ENCODE peak calls at places on chromosome 11, in eight cellular contexts. One of them, this sample, is unnamed.
A peak's percentile ranks its signal among the peaks of the same experiment; 100 is the strongest.

GRCh38 chr11:57249384-57250319 is 12.6 kb upstream of the APLNR start:
- DNase-seq in AG09319: peak; percentile 23
- DNase-seq in endothelial cell: peak; percentile 81
- DNase-seq in suprapubic skin: no peak
- DNase-seq in colonic mucosa: peak; percentile 78
- DNase-seq in CD4-positive, alpha-beta T cell: no peak
- DNase-seq in fibroblast of lung: peak; percentile 72
- DNase-seq in Peyer's patch: no peak
- DNase-seq in this sample: no peak

GRCh38 chr11:129928923-129929692 is 33.7 kb upstream of the NFRKB start:
- DNase-seq in AG09319: no peak
- DNase-seq in endothelial cell: no peak
- DNase-seq in suprapubic skin: no peak
- DNase-seq in colonic mucosa: no peak
- DNase-seq in CD4-positive, alpha-beta T cell: no peak
- DNase-seq in fibroblast of lung: no peak
- DNase-seq in Peyer's patch: no peak
- DNase-seq in this sample: no peak

GRCh38 chr11:133710681-133711240 is 134.6 kb downstream of the SPATA19 start:
- DNase-seq in AG09319: no peak
- DNase-seq in endothelial cell: no peak
- DNase-seq in suprapubic skin: no peak
- DNase-seq in colonic mucosa: no peak
- DNase-seq in CD4-positive, alpha-beta T cell: no peak
- DNase-seq in fibroblast of lung: no peak
- DNase-seq in Peyer's patch: no peak
- DNase-seq in this sample: no peak

GRCh38 chr11:69094111-69094914 is 45.6 kb downstream of the TPCN2 start:
- DNase-seq in AG09319: no peak
- DNase-seq in endothelial cell: no peak
- DNase-seq in suprapubic skin: no peak
- DNase-seq in colonic mucosa: no peak
- DNase-seq in CD4-positive, alpha-beta T cell: no peak
- DNase-seq in fibroblast of lung: no peak
- DNase-seq in Peyer's patch: no peak
- DNase-seq in this sample: no peak

GRCh38 chr11:90134420-90135003 is at the start of gene NAALAD2:
- DNase-seq in AG09319: no peak
- DNase-seq in endothelial cell: peak; percentile 55
- DNase-seq in suprapubic skin: peak; percentile 57
- DNase-seq in colonic mucosa: peak; percentile 22
- DNase-seq in CD4-positive, alpha-beta T cell: no peak
- DNase-seq in fibroblast of lung: peak; percentile 67
- DNase-seq in Peyer's patch: no peak
- DNase-seq in this sample: peak; percentile 15

GRCh38 chr11:123518496-123519054 is 88.5 kb downstream of the GRAMD1B start:
- DNase-seq in AG09319: no peak
- DNase-seq in endothelial cell: no peak
- DNase-seq in suprapubic skin: no peak
- DNase-seq in colonic mucosa: no peak
- DNase-seq in CD4-positive, alpha-beta T cell: no peak
- DNase-seq in fibroblast of lung: no peak
- DNase-seq in Peyer's patch: no peak
- DNase-seq in this sample: no peak

GRCh38 chr11:19510468-19510867 is 202.2 kb upstream of the NAV2 start:
- DNase-seq in AG09319: no peak
- DNase-seq in endothelial cell: no peak
- DNase-seq in suprapubic skin: no peak
- DNase-seq in colonic mucosa: no peak
- DNase-seq in CD4-positive, alpha-beta T cell: no peak
- DNase-seq in fibroblast of lung: no peak
- DNase-seq in Peyer's patch: no peak
- DNase-seq in this sample: no peak

GRCh38 chr11:95495722-95496121 is 264.7 kb upstream of the SESN3 start:
- DNase-seq in AG09319: no peak
- DNase-seq in endothelial cell: no peak
- DNase-seq in suprapubic skin: no peak
- DNase-seq in colonic mucosa: no peak
- DNase-seq in CD4-positive, alpha-beta T cell: no peak
- DNase-seq in fibroblast of lung: no peak
- DNase-seq in Peyer's patch: no peak
- DNase-seq in this sample: no peak

GRCh38 chr11:127844843-127845242 is 742.5 kb downstream of the ETS1 start:
- DNase-seq in AG09319: no peak
- DNase-seq in endothelial cell: no peak
- DNase-seq in suprapubic skin: no peak
- DNase-seq in colonic mucosa: no peak
- DNase-seq in CD4-positive, alpha-beta T cell: no peak
- DNase-seq in fibroblast of lung: no peak
- DNase-seq in Peyer's patch: no peak
- DNase-seq in this sample: no peak

GRCh38 chr11:127843483-127844396 is 743.6 kb downstream of the ETS1 start:
- DNase-seq in AG09319: peak; percentile 24
- DNase-seq in endothelial cell: peak; percentile 83
- DNase-seq in suprapubic skin: no peak
- DNase-seq in colonic mucosa: peak; percentile 74
- DNase-seq in CD4-positive, alpha-beta T cell: peak; percentile 25
- DNase-seq in fibroblast of lung: peak; percentile 56
- DNase-seq in Peyer's patch: peak; percentile 30
- DNase-seq in this sample: peak; percentile 58
- TF ChIP-seq CTCF in AG09319: peak; percentile 66
- TF ChIP-seq CTCF in endothelial cell: peak; percentile 79
- TF ChIP-seq CTCF in suprapubic skin: peak; percentile 31
- TF ChIP-seq CTCF in colonic mucosa: peak; percentile 43
- TF ChIP-seq CTCF in CD4-positive, alpha-beta T cell: peak; percentile 56
- TF ChIP-seq CTCF in fibroblast of lung: peak; percentile 61
- TF ChIP-seq CTCF in Peyer's patch: no peak
- TF ChIP-seq CTCF in this sample: peak; percentile 78

GRCh38 chr11:76263166-76263565 is 56.9 kb upstream of the WNT11 start:
- DNase-seq in AG09319: no peak
- DNase-seq in endothelial cell: no peak
- DNase-seq in suprapubic skin: no peak
- DNase-seq in colonic mucosa: no peak
- DNase-seq in CD4-positive, alpha-beta T cell: no peak
- DNase-seq in fibroblast of lung: no peak
- DNase-seq in Peyer's patch: no peak
- DNase-seq in this sample: no peak

GRCh38 chr11:76266269-76266668 is 60.0 kb upstream of the WNT11 start:
- DNase-seq in AG09319: peak; percentile 27
- DNase-seq in endothelial cell: no peak
- DNase-seq in suprapubic skin: peak; percentile 78
- DNase-seq in colonic mucosa: no peak
- DNase-seq in CD4-positive, alpha-beta T cell: no peak
- DNase-seq in fibroblast of lung: peak; percentile 45
- DNase-seq in Peyer's patch: no peak
- DNase-seq in this sample: peak; percentile 76

GRCh38 chr11:76265771-76266241 is 59.5 kb upstream of the WNT11 start:
- DNase-seq in AG09319: no peak
- DNase-seq in endothelial cell: no peak
- DNase-seq in suprapubic skin: no peak
- DNase-seq in colonic mucosa: no peak
- DNase-seq in CD4-positive, alpha-beta T cell: no peak
- DNase-seq in fibroblast of lung: no peak
- DNase-seq in Peyer's patch: no peak
- DNase-seq in this sample: no peak

GRCh38 chr11:76266701-76267100 is 60.4 kb upstream of the WNT11 start:
- DNase-seq in AG09319: no peak
- DNase-seq in endothelial cell: no peak
- DNase-seq in suprapubic skin: no peak
- DNase-seq in colonic mucosa: no peak
- DNase-seq in CD4-positive, alpha-beta T cell: no peak
- DNase-seq in fibroblast of lung: no peak
- DNase-seq in Peyer's patch: no peak
- DNase-seq in this sample: no peak

DNA sequence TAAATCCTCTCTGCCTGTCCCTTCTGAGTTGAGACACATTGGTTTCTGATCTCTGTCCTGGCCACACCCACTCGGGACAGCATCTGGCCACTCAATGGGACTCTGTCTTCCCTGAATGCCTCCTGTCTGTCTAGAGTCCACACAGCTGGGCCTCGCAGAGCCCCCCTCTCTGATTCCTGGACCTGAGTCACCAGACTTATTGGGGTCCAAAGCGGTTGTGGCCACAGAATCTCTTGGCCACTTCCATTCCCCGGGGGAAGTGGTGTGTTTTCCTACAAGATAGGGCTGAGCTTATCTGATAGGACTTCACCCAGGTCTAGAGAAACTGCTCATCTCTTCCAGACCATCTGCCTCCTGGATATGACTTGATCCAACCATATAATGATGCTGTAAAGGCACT is 57.4 kb upstream of the WNT11 start:
- DNase-seq in AG09319: no peak
- DNase-seq in endothelial cell: no peak
- DNase-seq in suprapubic skin: no peak
- DNase-seq in colonic mucosa: no peak
- DNase-seq in CD4-positive, alpha-beta T cell: no peak
- DNase-seq in fibroblast of lung: no peak
- DNase-seq in Peyer's patch: no peak
- DNase-seq in this sample: no peak
- TF ChIP-seq CTCF in AG09319: no peak
- TF ChIP-seq CTCF in endothelial cell: no peak
- TF ChIP-seq CTCF in suprapubic skin: no peak
- TF ChIP-seq CTCF in colonic mucosa: no peak
- TF ChIP-seq CTCF in CD4-positive, alpha-beta T cell: no peak
- TF ChIP-seq CTCF in fibroblast of lung: no peak
- TF ChIP-seq CTCF in Peyer's patch: no peak
- TF ChIP-seq CTCF in this sample: no peak

GRCh38 chr11:112004389-112004788 is 20.8 kb upstream of the DLAT start:
- DNase-seq in AG09319: no peak
- DNase-seq in endothelial cell: peak; percentile 53
- DNase-seq in suprapubic skin: no peak
- DNase-seq in colonic mucosa: no peak
- DNase-seq in CD4-positive, alpha-beta T cell: no peak
- DNase-seq in fibroblast of lung: no peak
- DNase-seq in Peyer's patch: no peak
- DNase-seq in this sample: no peak
- TF ChIP-seq CTCF in AG09319: peak; percentile 23
- TF ChIP-seq CTCF in endothelial cell: peak; percentile 60
- TF ChIP-seq CTCF in suprapubic skin: peak; percentile 15
- TF ChIP-seq CTCF in colonic mucosa: no peak
- TF ChIP-seq CTCF in CD4-positive, alpha-beta T cell: no peak
- TF ChIP-seq CTCF in fibroblast of lung: peak; percentile 42
- TF ChIP-seq CTCF in Peyer's patch: peak; percentile 18
- TF ChIP-seq CTCF in this sample: peak; percentile 55

GRCh38 chr11:82315093-82315492 is 418.6 kb downstream of the FAM181B start:
- DNase-seq in AG09319: no peak
- DNase-seq in endothelial cell: peak; percentile 46
- DNase-seq in suprapubic skin: no peak
- DNase-seq in colonic mucosa: no peak
- DNase-seq in CD4-positive, alpha-beta T cell: no peak
- DNase-seq in fibroblast of lung: no peak
- DNase-seq in Peyer's patch: no peak
- DNase-seq in this sample: no peak
- TF ChIP-seq CTCF in AG09319: no peak
- TF ChIP-seq CTCF in endothelial cell: peak; percentile 48
- TF ChIP-seq CTCF in suprapubic skin: no peak
- TF ChIP-seq CTCF in colonic mucosa: no peak
- TF ChIP-seq CTCF in CD4-positive, alpha-beta T cell: no peak
- TF ChIP-seq CTCF in fibroblast of lung: no peak
- TF ChIP-seq CTCF in Peyer's patch: no peak
- TF ChIP-seq CTCF in this sample: peak; percentile 78

GRCh38 chr11:117925198-117925925 is 3.8 kb downstream of the TMPRSS13 start:
- DNase-seq in AG09319: no peak
- DNase-seq in endothelial cell: no peak
- DNase-seq in suprapubic skin: no peak
- DNase-seq in colonic mucosa: no peak
- DNase-seq in CD4-positive, alpha-beta T cell: no peak
- DNase-seq in fibroblast of lung: no peak
- DNase-seq in Peyer's patch: no peak
- DNase-seq in this sample: no peak
- TF ChIP-seq CTCF in AG09319: no peak
- TF ChIP-seq CTCF in endothelial cell: no peak
- TF ChIP-seq CTCF in suprapubic skin: no peak
- TF ChIP-seq CTCF in colonic mucosa: no peak
- TF ChIP-seq CTCF in CD4-positive, alpha-beta T cell: no peak
- TF ChIP-seq CTCF in fibroblast of lung: no peak
- TF ChIP-seq CTCF in Peyer's patch: no peak
- TF ChIP-seq CTCF in this sample: no peak

DNA sequence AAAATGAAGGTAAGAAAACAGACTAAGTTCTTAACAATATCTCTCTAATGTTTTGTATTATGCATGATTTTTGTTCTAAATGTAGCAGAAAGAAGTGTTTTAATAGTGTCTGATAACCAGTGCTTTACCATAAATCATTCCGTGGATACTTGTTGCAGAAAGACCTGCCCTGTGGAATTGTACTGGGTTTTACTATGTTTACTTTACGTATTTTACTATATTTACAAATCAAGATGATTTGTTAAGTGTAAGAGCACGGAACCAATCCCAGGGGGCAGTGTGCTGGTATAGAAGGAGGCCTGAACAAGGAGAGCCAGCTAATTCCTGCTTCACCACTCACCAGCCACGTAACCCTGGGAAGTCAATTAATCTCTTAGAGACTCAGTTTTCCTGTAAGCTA is 1.4 kb downstream of the HTR3B start:
- DNase-seq in AG09319: no peak
- DNase-seq in endothelial cell: peak; percentile 35
- DNase-seq in suprapubic skin: no peak
- DNase-seq in colonic mucosa: peak; percentile 68
- DNase-seq in CD4-positive, alpha-beta T cell: no peak
- DNase-seq in fibroblast of lung: peak; percentile 55
- DNase-seq in Peyer's patch: no peak
- DNase-seq in this sample: no peak
- TF ChIP-seq CTCF in AG09319: no peak
- TF ChIP-seq CTCF in endothelial cell: peak; percentile 23
- TF ChIP-seq CTCF in suprapubic skin: no peak
- TF ChIP-seq CTCF in colonic mucosa: peak; percentile 34
- TF ChIP-seq CTCF in CD4-positive, alpha-beta T cell: no peak
- TF ChIP-seq CTCF in fibroblast of lung: peak; percentile 44
- TF ChIP-seq CTCF in Peyer's patch: no peak
- TF ChIP-seq CTCF in this sample: peak; percentile 33

This sample was measured in retinal pigment epithelial cell.